ENCODE peak calls at places on chromosomes 7 and 10, in five cellular contexts. U, J, H, E and X are unnamed samples.

GRCh38 chr7:126026421-126027088 is 1096.9 kb upstream of the POT1 start:
- DNase-seq in E (no peak), J (no peak), U (no peak), H (peak), X (no peak)

GRCh38 chr10:115118346-115118745 is 25.2 kb downstream of the ATRNL1 start:
- DNase-seq in E (no peak), J (no peak), H (no peak), U (no peak), X (no peak)

GRCh38 chr10:114724295-114724694 is 66.2 kb upstream of the ABLIM1 start:
- DNase-seq in U (no peak), J (no peak), H (no peak), E (no peak), X (no peak)

GRCh38 chr7:157276731-157277562 is 59.9 kb upstream of the DNAJB6 start:
- DNase-seq in E (no peak), H (peak), U (peak), J (no peak), X (no peak)

GRCh38 chr7:132548489-132549078 is 27.7 kb downstream of the PLXNA4 start:
- DNase-seq in H (peak), J (no peak), U (peak), E (no peak), X (no peak)

GRCh38 chr10:50063100-50063499 is 4.7 kb upstream of the WASHC2A start:
- DNase-seq in J (no peak), H (no peak), U (no peak), E (no peak), X (no peak)

GRCh38 chr7:134120405-134120804 is 6.7 kb upstream of the LRGUK start:
- DNase-seq in U (peak), H (peak), J (no peak), E (no peak), X (no peak)

GRCh38 chr10:77609781-77610272 is 27.8 kb downstream of the KCNMA1 start:
- DNase-seq in U (no peak), E (no peak), H (no peak), J (no peak), X (no peak)

GRCh38 chr7:70432567-70433001 is 699.4 kb upstream of the GALNT17 start:
- DNase-seq in J (no peak), E (no peak), H (no peak), U (no peak), X (peak)

GRCh38 chr7:122092964-122093797 is 50.9 kb downstream of the AASS start:
- DNase-seq in E (no peak), U (peak), H (peak), J (peak), X (peak)

GRCh38 chr7:31056775-31057346 is 4.8 kb downstream of the ADCYAP1R1 start:
- DNase-seq in J (no peak), H (no peak), U (no peak), E (no peak), X (no peak)

GRCh38 chr10:35854661-35855060 is 212.6 kb upstream of the FZD8 start:
- DNase-seq in J (no peak), E (no peak), H (no peak), U (no peak), X (no peak)